ENCODE peak calls at places on chromosomes 5 and 9, in four cellular contexts. One of them, this sample, is unnamed. For H3K4me1, the result is how much of the 10 kb centered on the place peaks cover.

GRCh38 chr5:113330533-113331200 is 104.1 kb downstream of the TSSK1B start:
- DNase-seq in transverse colon: no peak
- DNase-seq in effector memory CD4-positive, alpha-beta T cell: no peak
- DNase-seq in breast epithelium: peak
- DNase-seq in this sample: peak

GRCh38 chr9:137972355-137972987 is 94.9 kb downstream of the CACNA1B start:
- DNase-seq in breast epithelium: no peak
- DNase-seq in transverse colon: no peak
- DNase-seq in effector memory CD4-positive, alpha-beta T cell: no peak
- DNase-seq in this sample: no peak

GRCh38 chr5:104237574-104237973 is 675.0 kb upstream of the NUDT12 start:
- DNase-seq in effector memory CD4-positive, alpha-beta T cell: no peak
- DNase-seq in transverse colon: no peak
- DNase-seq in breast epithelium: no peak
- DNase-seq in this sample: no peak

GRCh38 chr5:75331095-75332090 is 5.6 kb upstream of the HMGCR start:
- DNase-seq in breast epithelium: no peak
- DNase-seq in effector memory CD4-positive, alpha-beta T cell: no peak
- DNase-seq in transverse colon: no peak
- DNase-seq in this sample: no peak

GRCh38 chr5:30040483-30041116 is 1152.9 kb upstream of the CDH6 start:
- DNase-seq in transverse colon: no peak
- DNase-seq in breast epithelium: no peak
- DNase-seq in effector memory CD4-positive, alpha-beta T cell: no peak
- DNase-seq in this sample: no peak

GRCh38 chr5:80686757-80687156 is 32.0 kb upstream of the DHFR start:
- DNase-seq in transverse colon: no peak
- DNase-seq in effector memory CD4-positive, alpha-beta T cell: no peak
- DNase-seq in breast epithelium: no peak
- DNase-seq in this sample: no peak

GRCh38 chr5:14348142-14348541 is 205.0 kb downstream of the TRIO start:
- DNase-seq in effector memory CD4-positive, alpha-beta T cell: no peak
- DNase-seq in breast epithelium: no peak
- DNase-seq in transverse colon: no peak
- DNase-seq in this sample: no peak

GRCh38 chr5:150469718-150470470 is 20.4 kb upstream of the RPS14 start:
- DNase-seq in breast epithelium: no peak
- DNase-seq in transverse colon: no peak
- DNase-seq in effector memory CD4-positive, alpha-beta T cell: no peak
- DNase-seq in this sample: no peak

GRCh38 chr9:34233691-34234090 is 54.8 kb downstream of the UBAP1 start:
- DNase-seq in transverse colon: no peak
- DNase-seq in breast epithelium: no peak
- DNase-seq in effector memory CD4-positive, alpha-beta T cell: no peak
- DNase-seq in this sample: no peak

GRCh38 chr5:83227611-83228010 is 150.3 kb downstream of the XRCC4 start:
- DNase-seq in effector memory CD4-positive, alpha-beta T cell: no peak
- DNase-seq in transverse colon: no peak
- DNase-seq in breast epithelium: no peak
- DNase-seq in this sample: no peak

GRCh38 chr9:136329636-136330405 is 2.5 kb downstream of the GPSM1 start:
- DNase-seq in effector memory CD4-positive, alpha-beta T cell: no peak
- DNase-seq in transverse colon: no peak
- DNase-seq in breast epithelium: no peak
- DNase-seq in this sample: no peak

GRCh38 chr9:23596913-23597634 is 229.0 kb downstream of the ELAVL2 start:
- DNase-seq in breast epithelium: no peak
- DNase-seq in effector memory CD4-positive, alpha-beta T cell: no peak
- DNase-seq in transverse colon: no peak
- DNase-seq in this sample: no peak

GRCh38 chr9:129140397-129141065 is 29.3 kb downstream of the PTPA start:
- DNase-seq in transverse colon: peak
- DNase-seq in breast epithelium: peak
- DNase-seq in effector memory CD4-positive, alpha-beta T cell: no peak
- DNase-seq in this sample: no peak

GRCh38 chr9:129138476-129139232 is 27.4 kb downstream of the PTPA start:
- DNase-seq in effector memory CD4-positive, alpha-beta T cell: no peak
- DNase-seq in transverse colon: peak
- DNase-seq in breast epithelium: peak
- DNase-seq in this sample: no peak

GRCh38 chr9:129141066-129142041 is 30.1 kb downstream of the PTPA start:
- DNase-seq in effector memory CD4-positive, alpha-beta T cell: peak
- DNase-seq in breast epithelium: peak
- DNase-seq in transverse colon: peak
- DNase-seq in this sample: no peak

GRCh38 chr9:129139233-129139992 is 28.2 kb downstream of the PTPA start:
- DNase-seq in transverse colon: peak
- DNase-seq in breast epithelium: peak
- DNase-seq in effector memory CD4-positive, alpha-beta T cell: peak
- DNase-seq in this sample: peak

GRCh38 chr9:129139993-129140396 is 28.8 kb downstream of the PTPA start:
- DNase-seq in effector memory CD4-positive, alpha-beta T cell: peak
- DNase-seq in breast epithelium: peak
- DNase-seq in transverse colon: peak
- DNase-seq in this sample: peak
- H3K4me3 ChIP-seq in effector memory CD4-positive, alpha-beta T cell: peak
- H3K4me3 ChIP-seq in breast epithelium: peak
- H3K4me3 ChIP-seq in transverse colon: peak
- H3K4me3 ChIP-seq in this sample: peak

GRCh38 chr9:18611946-18612345 is 138.0 kb downstream of the ADAMTSL1 start:
- DNase-seq in transverse colon: no peak
- DNase-seq in effector memory CD4-positive, alpha-beta T cell: no peak
- DNase-seq in breast epithelium: no peak
- DNase-seq in this sample: no peak
- H3K27ac ChIP-seq in transverse colon: no peak
- H3K27ac ChIP-seq in effector memory CD4-positive, alpha-beta T cell: no peak
- H3K27ac ChIP-seq in breast epithelium: peak
- H3K27ac ChIP-seq in this sample: no peak

DNA sequence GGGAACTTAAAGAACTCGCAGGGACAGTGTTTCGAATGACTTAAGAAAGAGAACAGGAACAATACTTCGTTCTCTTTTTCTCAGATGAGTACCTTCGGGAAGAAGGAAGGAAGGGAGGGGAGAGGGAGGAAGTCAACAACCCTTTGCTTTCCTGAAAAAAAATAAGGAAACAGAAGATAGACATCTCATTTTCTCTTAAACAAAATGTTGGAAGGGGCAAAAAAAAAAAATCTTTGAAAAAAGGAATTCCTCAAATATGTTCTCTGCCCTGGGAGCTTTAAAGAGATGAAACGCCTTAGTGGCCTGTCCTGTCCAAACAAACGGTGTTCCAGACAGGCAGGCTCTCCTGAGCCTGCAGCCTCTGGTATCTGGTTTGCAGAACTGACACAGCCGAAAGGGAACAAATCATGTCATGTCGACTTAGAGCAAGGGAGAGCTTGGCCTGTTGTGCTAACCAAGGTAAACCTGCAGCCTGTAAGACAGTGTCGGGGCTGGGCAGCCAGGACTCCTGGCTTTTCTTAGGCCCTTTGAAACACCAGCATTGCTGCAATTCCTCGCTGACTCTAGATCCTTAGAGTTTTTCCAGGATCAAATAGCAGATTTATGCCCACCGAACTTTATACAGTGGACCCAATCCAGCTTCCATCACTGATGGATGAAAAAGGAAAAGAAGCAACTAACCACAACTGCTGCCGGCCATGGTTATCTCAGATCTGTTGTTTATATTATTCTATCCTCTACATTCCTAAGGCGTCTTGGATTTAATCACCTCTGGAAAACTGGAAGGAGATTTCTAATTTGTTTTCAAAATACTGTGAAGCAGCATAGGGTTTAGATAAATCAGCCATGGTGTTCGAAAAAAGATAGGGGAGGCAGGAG is at the start of gene ZNF366:
- DNase-seq in breast epithelium: no peak
- DNase-seq in transverse colon: no peak
- DNase-seq in effector memory CD4-positive, alpha-beta T cell: no peak
- DNase-seq in this sample: no peak
- H3K4me1 ChIP-seq in breast epithelium: under half
- H3K4me1 ChIP-seq in transverse colon: under half
- H3K4me1 ChIP-seq in effector memory CD4-positive, alpha-beta T cell: under half
- H3K4me1 ChIP-seq in this sample: under half

GRCh38 chr9:121738391-121738790 is 87.0 kb downstream of the DAB2IP start:
- DNase-seq in breast epithelium: no peak
- DNase-seq in effector memory CD4-positive, alpha-beta T cell: no peak
- DNase-seq in transverse colon: no peak
- DNase-seq in this sample: no peak
- H3K4me3 ChIP-seq in breast epithelium: no peak
- H3K4me3 ChIP-seq in effector memory CD4-positive, alpha-beta T cell: no peak
- H3K4me3 ChIP-seq in transverse colon: peak
- H3K4me3 ChIP-seq in this sample: no peak

GRCh38 chr5:180720501-180720900 is 19.4 kb downstream of the OR2Y1 start:
- DNase-seq in effector memory CD4-positive, alpha-beta T cell: no peak
- DNase-seq in transverse colon: no peak
- DNase-seq in breast epithelium: no peak
- DNase-seq in this sample: no peak

GRCh38 chr5:180723936-180724335 is 15.9 kb downstream of the OR2Y1 start:
- DNase-seq in breast epithelium: no peak
- DNase-seq in transverse colon: no peak
- DNase-seq in effector memory CD4-positive, alpha-beta T cell: no peak
- DNase-seq in this sample: no peak

GRCh38 chr5:180719781-180720180 is 20.1 kb downstream of the OR2Y1 start:
- DNase-seq in breast epithelium: no peak
- DNase-seq in effector memory CD4-positive, alpha-beta T cell: no peak
- DNase-seq in transverse colon: no peak
- DNase-seq in this sample: no peak

GRCh38 chr5:180718810-180719453 is 20.9 kb downstream of the OR2Y1 start:
- DNase-seq in transverse colon: peak
- DNase-seq in effector memory CD4-positive, alpha-beta T cell: no peak
- DNase-seq in breast epithelium: no peak
- DNase-seq in this sample: peak

DNA sequence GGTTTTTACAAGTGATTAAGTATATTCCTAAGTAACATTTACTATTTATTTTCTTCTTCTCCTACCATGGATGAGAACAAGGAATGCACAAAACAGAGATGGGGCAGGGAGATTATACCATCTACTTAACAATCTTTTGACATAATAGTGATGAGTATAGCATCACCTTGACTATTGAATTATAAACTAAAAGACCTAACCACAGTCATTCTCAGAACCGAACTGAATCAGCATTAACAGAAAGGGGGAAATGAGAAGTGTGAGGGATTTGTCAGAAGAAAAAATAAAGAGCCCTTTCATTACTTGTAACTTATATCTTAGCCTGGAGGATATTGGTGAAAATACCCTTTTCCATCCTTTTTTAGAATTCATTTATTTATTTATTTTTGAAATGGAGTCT is 21.9 kb downstream of the OR2Y1 start:
- DNase-seq in breast epithelium: no peak
- DNase-seq in transverse colon: no peak
- DNase-seq in effector memory CD4-positive, alpha-beta T cell: no peak
- DNase-seq in this sample: no peak
- H3K27ac ChIP-seq in breast epithelium: no peak
- H3K27ac ChIP-seq in transverse colon: no peak
- H3K27ac ChIP-seq in effector memory CD4-positive, alpha-beta T cell: no peak
- H3K27ac ChIP-seq in this sample: no peak

DNA sequence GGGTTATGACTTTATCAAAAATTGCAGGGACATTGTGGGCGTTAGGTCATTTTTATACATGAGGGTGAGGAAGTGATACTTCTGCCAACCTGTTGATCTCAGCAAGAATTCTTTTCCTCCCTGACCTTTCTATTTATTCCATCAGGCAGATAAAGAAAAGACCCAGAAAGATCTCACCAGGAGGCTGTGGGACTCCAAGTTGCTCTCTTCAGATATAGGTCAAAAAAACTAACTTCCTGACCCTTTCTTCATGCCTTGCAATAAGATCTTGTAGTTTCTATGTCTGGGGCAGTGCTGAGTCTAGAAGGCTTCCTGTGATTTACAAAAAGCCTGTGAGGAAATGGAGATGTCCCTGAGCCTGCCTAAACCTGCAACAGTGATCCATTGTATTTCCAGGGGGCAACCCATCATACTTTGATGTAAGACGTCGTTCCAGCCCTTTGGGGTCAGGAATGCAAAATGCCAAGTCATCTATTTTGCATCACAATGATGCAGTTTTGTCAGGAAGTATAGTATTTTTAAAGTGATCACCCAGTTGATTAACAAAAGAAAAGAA is 22.0 kb upstream of the PIK3R1 start:
- DNase-seq in effector memory CD4-positive, alpha-beta T cell: no peak
- DNase-seq in transverse colon: no peak
- DNase-seq in breast epithelium: no peak
- DNase-seq in this sample: no peak
- H3K4me1 ChIP-seq in effector memory CD4-positive, alpha-beta T cell: under half
- H3K4me1 ChIP-seq in transverse colon: under half
- H3K4me1 ChIP-seq in breast epithelium: under half
- H3K4me1 ChIP-seq in this sample: under half

GRCh38 chr9:131546336-131547084 is 1.2 kb downstream of the PRRT1B start:
- DNase-seq in transverse colon: no peak
- DNase-seq in effector memory CD4-positive, alpha-beta T cell: no peak
- DNase-seq in breast epithelium: no peak
- DNase-seq in this sample: no peak
- H3K4me3 ChIP-seq in transverse colon: peak
- H3K4me3 ChIP-seq in effector memory CD4-positive, alpha-beta T cell: peak
- H3K4me3 ChIP-seq in breast epithelium: peak
- H3K4me3 ChIP-seq in this sample: peak

DNA sequence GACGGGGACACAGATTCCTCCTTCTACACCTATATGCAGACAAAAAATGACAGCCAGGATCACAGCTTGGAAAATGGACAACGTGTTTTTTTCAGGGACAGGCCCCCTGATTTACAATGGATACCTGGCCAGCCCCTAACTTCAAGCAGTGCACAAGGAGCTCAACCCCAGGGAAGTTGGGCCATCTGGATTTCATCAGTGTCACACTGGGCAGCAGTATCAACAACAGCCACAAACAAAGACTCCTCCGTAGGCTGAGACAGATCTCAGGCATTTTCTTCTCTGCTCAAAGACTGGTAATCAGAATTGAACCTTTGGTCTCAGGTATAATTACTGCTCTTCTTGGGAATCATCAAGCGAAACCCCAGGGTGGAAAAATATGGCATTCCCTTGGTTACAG is 374.0 kb downstream of the ZNF608 start:
- DNase-seq in breast epithelium: no peak
- DNase-seq in transverse colon: no peak
- DNase-seq in effector memory CD4-positive, alpha-beta T cell: no peak
- DNase-seq in this sample: no peak
- H3K27ac ChIP-seq in breast epithelium: no peak
- H3K27ac ChIP-seq in transverse colon: no peak
- H3K27ac ChIP-seq in effector memory CD4-positive, alpha-beta T cell: no peak
- H3K27ac ChIP-seq in this sample: no peak

GRCh38 chr5:139638736-139639618 is 9.2 kb upstream of the CXXC5 start:
- DNase-seq in breast epithelium: no peak
- DNase-seq in effector memory CD4-positive, alpha-beta T cell: no peak
- DNase-seq in transverse colon: peak
- DNase-seq in this sample: no peak
- H3K4me1 ChIP-seq in breast epithelium: under half
- H3K4me1 ChIP-seq in effector memory CD4-positive, alpha-beta T cell: under half
- H3K4me1 ChIP-seq in transverse colon: under half
- H3K4me1 ChIP-seq in this sample: under half

GRCh38 chr5:65828022-65828421 is 98.4 kb upstream of the ERBIN start:
- DNase-seq in breast epithelium: no peak
- DNase-seq in transverse colon: no peak
- DNase-seq in effector memory CD4-positive, alpha-beta T cell: no peak
- DNase-seq in this sample: no peak
- H3K4me3 ChIP-seq in breast epithelium: no peak
- H3K4me3 ChIP-seq in transverse colon: no peak
- H3K4me3 ChIP-seq in effector memory CD4-positive, alpha-beta T cell: no peak
- H3K4me3 ChIP-seq in this sample: no peak